ENCODE peak calls at places on chromosome 2, in nine cellular contexts. F is HCT116, Q is Panc1, E is astrocyte, G is upper lobe of right lung, Z is body of pancreas, W is IMR-90, M is GM23338, V is PC-3. C is an unnamed sample. For H3K4me1 and H3K27me3, the result is how much of the 10 kb centered on the place peaks cover.

GRCh38 chr2:101337877-101338276 is 29.4 kb upstream of the RNF149 start:
- DNase-seq in F (no peak), E (peak), Z (no peak), W (peak), G (no peak), V (peak), Q (no peak), M (no peak), C (no peak)

GRCh38 chr2:102891261-102891660 is 129.4 kb downstream of the TMEM182 start:
- DNase-seq in F (no peak), G (no peak), M (no peak), E (peak), Q (no peak), Z (no peak), V (no peak), W (no peak), C (no peak)

GRCh38 chr2:168404764-168405163 is 51.3 kb upstream of the CERS6 start:
- DNase-seq in F (no peak), G (no peak), Z (peak), M (no peak), Q (no peak), E (no peak), V (no peak), W (no peak), C (no peak)

GRCh38 chr2:443211-443610 is 155.3 kb upstream of the ALKAL2 start:
- DNase-seq in F (no peak), Q (no peak), W (no peak), G (no peak), V (no peak), M (no peak), Z (no peak), E (no peak), C (no peak)

GRCh38 chr2:236862526-236862925 is 223.2 kb upstream of the COPS8 start:
- DNase-seq in V (no peak), G (no peak), E (no peak), Z (no peak), Q (no peak), M (no peak), W (no peak), F (no peak), C (no peak)

GRCh38 chr2:43269074-43269572 is 42.7 kb upstream of the ZFP36L2 start:
- DNase-seq in F (no peak), V (no peak), E (peak), Q (no peak), Z (peak), W (peak), G (peak), M (no peak), C (peak)

GRCh38 chr2:238908960-238909951 is 61.4 kb downstream of the TWIST2 start:
- DNase-seq in Q (no peak), W (peak), E (peak), G (peak), V (no peak), M (peak), Z (peak), F (no peak), C (no peak)

GRCh38 chr2:98730851-98731708 is at the start of gene MGAT4A:
- DNase-seq in Z (peak), G (peak), F (no peak), E (no peak), V (peak), M (peak), W (no peak), Q (no peak), C (peak)

GRCh38 chr2:195559431-195559914 is 97.6 kb upstream of the SLC39A10 start:
- DNase-seq in Z (peak), M (peak), W (peak), F (no peak), E (peak), V (peak), G (no peak), Q (no peak), C (no peak)

GRCh38 chr2:100197643-100198153 is 55.3 kb upstream of the AFF3 start:
- DNase-seq in F (no peak), M (peak), E (peak), W (peak), Z (peak), Q (no peak), G (peak), V (no peak), C (peak)

GRCh38 chr2:129087133-129087813 is 768.6 kb upstream of the HS6ST1 start:
- DNase-seq in M (no peak), E (no peak), G (no peak), Z (peak), W (no peak), V (no peak), F (no peak), Q (no peak), C (no peak)

GRCh38 chr2:220077488-220077887 is 450.1 kb downstream of the SLC4A3 start:
- DNase-seq in G (no peak), Q (no peak), M (no peak), W (peak), V (peak), Z (no peak), F (no peak), E (peak), C (no peak)

GRCh38 chr2:220078439-220078838 is 451.0 kb downstream of the SLC4A3 start:
- DNase-seq in E (peak), Q (no peak), Z (no peak), F (no peak), G (no peak), M (no peak), W (peak), V (no peak), C (no peak)

GRCh38 chr2:220079595-220079994 is 452.2 kb downstream of the SLC4A3 start:
- DNase-seq in Q (no peak), V (no peak), W (no peak), G (no peak), M (no peak), F (no peak), Z (no peak), E (no peak), C (no peak)

GRCh38 chr2:220075835-220076234 is 448.4 kb downstream of the SLC4A3 start:
- DNase-seq in E (no peak), Z (no peak), F (no peak), M (no peak), Q (no peak), V (no peak), G (no peak), W (no peak), C (no peak)

DNA sequence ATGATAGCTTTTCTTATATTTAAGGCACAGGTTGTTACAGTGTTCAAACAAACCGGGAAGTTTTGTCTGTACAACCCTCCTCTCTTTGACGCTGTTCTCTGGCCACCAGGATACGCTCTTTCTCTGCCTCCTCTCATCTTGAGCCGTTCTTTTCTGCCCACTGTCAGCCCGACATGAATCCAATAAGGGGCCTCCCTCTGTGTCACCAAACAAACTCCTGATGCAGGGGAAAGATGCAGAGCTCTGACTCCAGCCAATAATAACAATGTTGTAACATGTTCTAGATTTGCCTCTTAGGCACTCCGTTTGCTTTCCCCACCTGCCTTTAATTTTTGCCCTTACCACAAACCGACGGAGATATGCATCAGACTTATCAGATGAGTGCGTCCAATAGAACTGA is 449.3 kb downstream of the SLC4A3 start:
- DNase-seq in Z (no peak), G (no peak), W (peak), E (peak), M (no peak), V (peak), F (no peak), Q (no peak), C (no peak)
- TF ChIP-seq CTCF in Z (no peak), G (no peak), W (peak), E (peak), M (peak), V (peak), F (no peak), Q (peak), C (peak)

DNA sequence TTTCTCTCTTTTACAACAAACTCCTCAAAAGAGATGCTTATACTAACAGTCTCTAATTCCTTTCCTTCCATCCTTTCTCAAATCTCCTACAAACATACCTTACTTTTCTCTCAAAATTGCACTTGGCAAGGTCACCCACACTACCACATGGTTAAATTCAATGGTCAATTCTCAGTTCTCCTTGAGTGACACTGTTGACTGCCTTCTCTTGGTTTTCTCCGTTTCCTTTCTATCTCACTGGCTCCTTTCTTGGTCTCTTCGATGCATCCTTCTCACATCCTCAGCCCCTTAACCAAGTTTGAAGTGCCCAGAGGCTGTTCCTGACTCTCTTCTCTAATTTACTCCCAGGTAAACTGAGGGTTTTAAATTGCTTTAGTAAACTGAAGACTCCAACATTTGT is 12.5 kb downstream of the C1D start:
- DNase-seq in W (no peak), F (no peak), Z (no peak), G (no peak), M (no peak), Q (no peak), E (no peak), V (no peak), C (no peak)
- H3K4me1 ChIP-seq in W (under half), F (under half), Z (under half), G (under half), M (under half), Q (under half), E (under half), V (under half), C (under half)

DNA sequence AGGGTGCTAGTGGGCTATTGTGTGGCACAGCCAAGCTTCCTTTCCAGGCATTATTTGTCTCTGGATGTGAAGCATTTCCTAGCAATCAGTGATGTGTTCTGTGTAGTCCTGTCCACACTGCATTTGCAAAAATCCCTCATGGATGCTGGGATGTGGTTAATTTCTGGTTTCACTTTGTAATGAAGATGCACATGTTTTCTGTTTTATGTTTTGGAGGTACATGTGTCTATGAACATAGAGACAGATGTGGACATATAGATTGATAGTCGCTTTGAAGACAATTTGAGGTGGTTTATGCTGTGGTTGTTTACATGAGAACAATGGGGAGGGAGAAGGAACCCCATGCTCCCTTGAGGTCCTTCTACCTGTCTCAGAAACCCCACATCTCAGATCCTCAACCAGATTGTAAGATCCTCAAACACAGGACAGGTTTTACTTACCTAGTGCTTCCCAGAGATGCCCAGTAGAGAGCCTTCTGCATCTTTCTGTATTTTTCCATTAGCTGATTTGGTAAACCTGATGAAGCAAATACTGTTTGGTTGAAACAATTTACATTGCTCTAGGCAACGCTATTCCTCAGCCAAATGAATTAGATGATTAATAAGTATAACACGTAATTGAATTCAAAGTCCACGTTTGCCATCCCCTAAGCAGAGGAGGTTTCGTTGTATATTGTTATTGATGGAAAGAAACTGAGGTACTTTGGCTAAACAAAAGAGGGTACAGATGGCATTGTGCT is 204.4 kb downstream of the SPP2 start:
- DNase-seq in E (peak), G (no peak), V (peak), F (no peak), M (no peak), Q (no peak), Z (no peak), W (no peak), C (no peak)
- H3K27me3 ChIP-seq in E (under half), G (under half), V (under half), F (under half), M (under half), Q (under half), Z (under half), W (under half), C (under half)

GRCh38 chr2:26982102-26982742 is 11.8 kb downstream of the MAPRE3 start:
- DNase-seq in G (peak), V (peak), Z (peak), Q (no peak), F (peak), E (peak), W (peak), M (peak), C (peak)
- TF ChIP-seq CTCF in G (peak), V (peak), Z (peak), Q (peak), F (peak), E (no peak), W (no peak), M (peak), C (peak)

DNA sequence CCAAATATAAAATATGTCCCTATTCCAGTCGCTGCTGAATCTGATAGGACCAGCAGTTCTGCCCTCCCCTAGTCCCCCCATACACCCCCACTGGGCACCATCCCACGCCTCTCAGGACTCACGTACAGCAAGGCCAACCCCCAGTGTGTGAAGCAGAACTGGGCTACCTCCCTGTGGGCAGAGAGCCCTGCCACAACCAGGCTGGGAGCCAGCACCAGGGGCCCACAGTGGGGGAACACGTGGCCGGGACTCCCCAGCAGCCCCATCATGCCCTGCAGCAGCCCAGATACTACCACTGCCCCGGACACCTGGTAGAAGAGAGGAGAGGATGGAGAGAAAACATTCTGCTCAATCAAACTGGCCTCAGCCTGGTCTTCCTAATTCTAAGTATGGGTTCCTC is 1.3 kb downstream of the SLC23A3 start:
- DNase-seq in M (no peak), F (no peak), Z (no peak), W (no peak), Q (no peak), G (no peak), E (no peak), V (peak), C (no peak)
- H3K4me1 ChIP-seq in M (under half), F (under half), Z (under half), W (under half), Q (under half), G (under half), E (under half), V (under half), C (under half)

GRCh38 chr2:12043131-12043530 is 296.7 kb downstream of the LPIN1 start:
- DNase-seq in G (no peak), F (no peak), V (no peak), M (no peak), E (no peak), W (no peak), Z (no peak), Q (no peak), C (no peak)
- H3K27me3 ChIP-seq in G (under half), F (under half), V (under half), M (under half), E (under half), W (under half), Z (under half), Q (under half), C (under half)

GRCh38 chr2:174522553-174522952 is 35.7 kb upstream of the GPR155 start:
- DNase-seq in W (peak), M (peak), E (no peak), G (no peak), V (peak), Q (no peak), Z (peak), F (no peak), C (no peak)
- TF ChIP-seq CTCF in W (peak), M (peak), E (no peak), G (peak), V (peak), Q (peak), Z (peak), F (peak), C (peak)

GRCh38 chr2:85259865-85260264 is 67.9 kb downstream of the TGOLN2 start:
- DNase-seq in G (no peak), M (no peak), V (no peak), F (no peak), W (no peak), E (no peak), Z (no peak), Q (no peak), C (peak)
- H3K4me1 ChIP-seq in G (under half), M (half or more), V (under half), F (under half), W (under half), E (half or more), Z (under half), Q (half or more), C (under half)

C was measured in BE2C.